ENCODE peak calls at places on chromosomes 16 and 17, in eight cellular contexts. O is NCI-H2081; F is WERI-Rb-1; U is left lung; N is effector CD4-positive, alpha-beta T cell; M is hippocampal formation; S is stimulated activated naive CD8-positive, alpha-beta T cell treated with anti-CD3 and anti-CD28 coated beads, Interleukin-15, amount 100 ng/mL, for 72 hours; G is pons. P is an unnamed sample.

GRCh38 chr16:10584956-10585561 is 4.7 kb upstream of the EMP2 start:
- DNase-seq in O (no peak), F (no peak), U (no peak), N (no peak), M (no peak), S (no peak), G (no peak), P (no peak)

GRCh38 chr17:45092932-45093430 is 31.9 kb downstream of the NMT1 start:
- DNase-seq in O (no peak), F (no peak), U (no peak), N (no peak), M (peak; percentile 96), S (no peak), G (peak; percentile 99), P (no peak)

GRCh38 chr16:11346700-11347319 is 1.6 kb downstream of the RMI2 start:
- DNase-seq in O (no peak), F (no peak), U (no peak), N (no peak), M (no peak), S (no peak), G (no peak), P (no peak)

GRCh38 chr17:60468371-60468770 is 46.1 kb downstream of the CHCT1 start:
- DNase-seq in O (peak; percentile 36), F (no peak), U (no peak), N (no peak), M (no peak), S (no peak), G (no peak), P (no peak)

GRCh38 chr16:4790871-4791270 is 2.7 kb upstream of the SEPTIN12 start:
- DNase-seq in O (no peak), F (no peak), U (no peak), N (no peak), M (no peak), S (no peak), G (no peak), P (no peak)

GRCh38 chr17:76398523-76399174 is 14.2 kb downstream of the SPHK1 start:
- DNase-seq in O (no peak), F (no peak), U (no peak), N (no peak), M (no peak), S (no peak), G (no peak), P (no peak)

GRCh38 chr17:56213031-56213430 is 59.8 kb downstream of the ANKFN1 start:
- DNase-seq in O (no peak), F (no peak), U (no peak), N (no peak), M (no peak), S (no peak), G (no peak), P (no peak)

GRCh38 chr17:35645923-35646322 is 58.8 kb downstream of the AP2B1 start:
- DNase-seq in O (no peak), F (no peak), U (no peak), N (no peak), M (no peak), S (no peak), G (no peak), P (no peak)

GRCh38 chr17:64498308-64499203 is 1.7 kb upstream of the POLG2 start:
- DNase-seq in O (no peak), F (no peak), U (no peak), N (no peak), M (no peak), S (no peak), G (no peak), P (no peak)

GRCh38 chr17:28071891-28072606 is 29.6 kb downstream of the NLK start:
- DNase-seq in O (no peak), F (no peak), U (no peak), N (no peak), M (no peak), S (no peak), G (no peak), P (no peak)

GRCh38 chr17:35214192-35214591 is 20.0 kb upstream of the SLC35G3 start:
- DNase-seq in O (no peak), F (no peak), U (no peak), N (peak; percentile 47), M (no peak), S (peak; percentile 42), G (no peak), P (no peak)

GRCh38 chr17:56635640-56636039 is 42.1 kb downstream of the NOG start:
- DNase-seq in O (no peak), F (no peak), U (no peak), N (no peak), M (no peak), S (no peak), G (no peak), P (no peak)

GRCh38 chr17:1398028-1398427 is 2.0 kb downstream of the YWHAE start:
- DNase-seq in O (no peak), F (no peak), U (no peak), N (no peak), M (no peak), S (no peak), G (no peak), P (no peak)

GRCh38 chr16:1723450-1724147 is 17.6 kb downstream of the MAPK8IP3 start:
- DNase-seq in O (peak; percentile 23), F (peak; percentile 44), U (no peak), N (peak; percentile 36), M (peak; percentile 28), S (peak; percentile 32), G (peak; percentile 69), P (no peak)

GRCh38 chr17:28747046-28747691 is 3.4 kb downstream of the TRAF4 start:
- DNase-seq in O (peak; percentile 78), F (no peak), U (peak; percentile 83), N (no peak), M (peak; percentile 75), S (no peak), G (peak; percentile 80), P (no peak)

GRCh38 chr17:4534928-4535666 is 20.1 kb downstream of the MYBBP1A start:
- DNase-seq in O (no peak), F (no peak), U (no peak), N (no peak), M (no peak), S (no peak), G (peak; percentile 17), P (no peak)

GRCh38 chr17:29063992-29064391 is 21.1 kb downstream of the PIPOX start:
- DNase-seq in O (no peak), F (no peak), U (no peak), N (no peak), M (no peak), S (no peak), G (no peak), P (no peak)

GRCh38 chr17:50115744-50116143 is 14.2 kb downstream of the SAMD14 start:
- DNase-seq in O (no peak), F (no peak), U (peak; percentile 67), N (no peak), M (no peak), S (no peak), G (no peak), P (no peak)

GRCh38 chr17:72407336-72408121 is 286.7 kb downstream of the SOX9 start:
- DNase-seq in O (peak; percentile 94), F (no peak), U (no peak), N (no peak), M (peak; percentile 67), S (no peak), G (peak; percentile 35), P (peak; percentile 90)

GRCh38 chr16:31009120-31009519 is 1.3 kb downstream of the STX1B start:
- DNase-seq in O (no peak), F (no peak), U (no peak), N (no peak), M (no peak), S (no peak), G (no peak), P (no peak)

GRCh38 chr17:53662608-53663007 is 160.1 kb upstream of the KIF2B start:
- DNase-seq in O (no peak), F (no peak), U (no peak), N (no peak), M (no peak), S (no peak), G (no peak), P (no peak)

GRCh38 chr17:2264023-2264860 is 39.3 kb downstream of the SMG6 start:
- DNase-seq in O (no peak), F (no peak), U (no peak), N (no peak), M (no peak), S (no peak), G (no peak), P (peak; percentile 3)

GRCh38 chr17:56891751-56892150 is 22.1 kb downstream of the TRIM25 start:
- DNase-seq in O (no peak), F (peak; percentile 37), U (no peak), N (peak; percentile 33), M (no peak), S (peak; percentile 35), G (no peak), P (no peak)

GRCh38 chr17:40345161-40346034 is 19.1 kb downstream of the GJD3 start:
- DNase-seq in O (peak; percentile 79), F (peak; percentile 89), U (peak; percentile 90), N (no peak), M (no peak), S (no peak), G (no peak), P (no peak)

GRCh38 chr17:16313159-16314090 is 39.8 kb downstream of the CENPV start:
- DNase-seq in O (no peak), F (no peak), U (no peak), N (no peak), M (no peak), S (no peak), G (no peak), P (no peak)

GRCh38 chr17:58556833-58557250 is 42.4 kb upstream of the MTMR4 start:
- DNase-seq in O (no peak), F (no peak), U (no peak), N (no peak), M (peak; percentile 85), S (no peak), G (peak; percentile 90), P (no peak)

GRCh38 chr16:84520778-84521770 is 16.6 kb upstream of the MEAK7 start:
- DNase-seq in O (peak; percentile 97), F (no peak), U (no peak), N (no peak), M (no peak), S (no peak), G (no peak), P (peak; percentile 97)

GRCh38 chr17:63222655-63223054 is 223.5 kb downstream of the CYB561 start:
- DNase-seq in O (peak; percentile 12), F (no peak), U (no peak), N (no peak), M (no peak), S (no peak), G (no peak), P (no peak)